ENCODE peak calls at places on chromosomes 7 and 10, in six cellular contexts. T is IMR-90, F is fibroblast of mammary gland, J is hypothalamus, C is NCI-H748 treated with DMSO at 0.1 percent for 48 hours, X is SW480. B is an unnamed sample.

GRCh38 chr10:90779573-90779972 is 78.3 kb downstream of the HTR7 start:
- DNase-seq in F (peak), T (peak), C (no peak), J (no peak), X (no peak), B (no peak)

GRCh38 chr7:50863053-50863452 is 80.4 kb upstream of the GRB10 start:
- DNase-seq in X (no peak), C (no peak), T (no peak), F (no peak), J (no peak), B (no peak)

GRCh38 chr7:51060536-51060935 is 256.1 kb downstream of the COBL start:
- DNase-seq in J (no peak), X (no peak), C (no peak), F (peak), T (no peak), B (no peak)

GRCh38 chr10:14468022-14468421 is 137.3 kb upstream of the FRMD4A start:
- DNase-seq in T (peak), C (no peak), J (no peak), F (peak), X (no peak), B (no peak)

GRCh38 chr7:113071465-113071864 is 15.2 kb downstream of the GPR85 start:
- DNase-seq in J (no peak), C (no peak), X (no peak), F (peak), T (peak), B (no peak)

GRCh38 chr7:7706101-7706511 is 12.3 kb downstream of the RPA3 start:
- DNase-seq in T (no peak), C (no peak), F (no peak), J (no peak), X (no peak), B (no peak)

GRCh38 chr7:151016505-151016904 is 7.8 kb downstream of the ATG9B start:
- DNase-seq in X (no peak), J (no peak), C (no peak), F (no peak), T (no peak), B (no peak)

GRCh38 chr10:70462349-70462984 is 16.1 kb upstream of the PALD1 start:
- DNase-seq in F (no peak), C (no peak), T (no peak), J (peak), X (peak), B (no peak)

GRCh38 chr10:79284158-79284871 is 63.0 kb upstream of the PPIF start:
- DNase-seq in X (no peak), C (no peak), F (no peak), J (no peak), T (no peak), B (no peak)

GRCh38 chr7:105876964-105877601 is 684 bp upstream of the ATXN7L1 start:
- DNase-seq in J (no peak), X (peak), T (peak), F (peak), C (no peak), B (no peak)

GRCh38 chr7:116708861-116709260 is 36.9 kb downstream of the MET start:
- DNase-seq in F (no peak), J (no peak), T (no peak), X (no peak), C (no peak), B (no peak)

GRCh38 chr7:55235115-55235514 is 130.0 kb upstream of the LANCL2 start:
- DNase-seq in F (no peak), T (no peak), J (no peak), C (no peak), X (no peak), B (no peak)

GRCh38 chr10:104300002-104300735 is 31.2 kb downstream of the GSTO2 start:
- DNase-seq in J (no peak), T (peak), C (no peak), F (peak), X (no peak), B (no peak)

GRCh38 chr7:42192072-42192471 is 44.9 kb downstream of the GLI3 start:
- DNase-seq in C (no peak), J (no peak), F (peak), T (no peak), X (no peak), B (no peak)

GRCh38 chr7:152522551-152522950 is 86.7 kb upstream of the KMT2C start:
- DNase-seq in C (no peak), T (no peak), J (no peak), X (no peak), F (peak), B (no peak)

GRCh38 chr10:15661574-15661973 is 58.1 kb downstream of the ITGA8 start:
- DNase-seq in X (no peak), C (no peak), T (no peak), F (peak), J (no peak), B (no peak)

GRCh38 chr7:157676456-157677255 is 339.9 kb downstream of the DNAJB6 start:
- DNase-seq in J (no peak), C (no peak), T (no peak), X (no peak), F (no peak), B (no peak)

GRCh38 chr10:8056891-8057331 is 2.4 kb downstream of the GATA3 start:
- DNase-seq in J (no peak), X (no peak), F (no peak), T (no peak), C (no peak), B (peak)

GRCh38 chr7:39184387-39184786 is 206.7 kb downstream of the POU6F2 start:
- DNase-seq in J (no peak), T (no peak), X (peak), C (no peak), F (no peak), B (no peak)

GRCh38 chr7:136452948-136453347 is 415.5 kb upstream of the CHRM2 start:
- DNase-seq in C (no peak), J (no peak), T (no peak), F (no peak), X (no peak), B (no peak)

GRCh38 chr10:100436255-100436654 is 26.6 kb upstream of the WNT8B start:
- DNase-seq in J (no peak), F (no peak), X (no peak), C (no peak), T (no peak), B (no peak)

GRCh38 chr10:35058134-35058533 is 32.0 kb downstream of the CUL2 start:
- DNase-seq in F (peak), T (peak), J (no peak), C (no peak), X (peak), B (no peak)

GRCh38 chr10:108787932-108788331 is 1135.4 kb downstream of the XPNPEP1 start:
- DNase-seq in T (peak), X (no peak), J (no peak), C (no peak), F (peak), B (no peak)

GRCh38 chr7:46752881-46753366 is 829.0 kb downstream of the TNS3 start:
- DNase-seq in X (no peak), J (no peak), C (no peak), F (peak), T (peak), B (no peak)

GRCh38 chr7:142153400-142153799 is 41.9 kb downstream of the MGAM2 start:
- DNase-seq in X (peak), F (no peak), J (no peak), C (peak), T (no peak), B (no peak)

GRCh38 chr10:117339569-117339968 is 35.7 kb downstream of the PDZD8 start:
- DNase-seq in J (no peak), T (peak), F (peak), C (no peak), X (no peak), B (no peak)

GRCh38 chr7:69732203-69732602 is 133.9 kb downstream of the AUTS2 start:
- DNase-seq in J (no peak), X (peak), C (no peak), F (peak), T (no peak), B (no peak)

GRCh38 chr7:47254081-47255006 is 327.6 kb downstream of the TNS3 start:
- DNase-seq in C (peak), T (peak), J (peak), X (peak), F (peak), B (peak)

GRCh38 chr10:78505657-78506056 is 472.0 kb downstream of the RPS24 start:
- DNase-seq in F (peak), J (no peak), X (no peak), T (peak), C (no peak), B (no peak)

GRCh38 chr7:151241755-151242096 is 6.8 kb downstream of the SMARCD3 start:
- DNase-seq in T (no peak), F (no peak), X (no peak), J (no peak), C (no peak), B (no peak)

GRCh38 chr7:36305226-36305625 is 84.4 kb upstream of the ANLN start:
- DNase-seq in J (no peak), C (no peak), F (no peak), X (no peak), T (no peak), B (no peak)

GRCh38 chr10:119355930-119356329 is 148.6 kb downstream of the GRK5 start:
- DNase-seq in X (no peak), T (no peak), C (no peak), F (peak), J (no peak), B (no peak)

GRCh38 chr10:111137012-111137411 is 60.2 kb downstream of the ADRA2A start:
- DNase-seq in C (peak), T (no peak), F (no peak), J (no peak), X (no peak), B (no peak)

GRCh38 chr7:81684513-81685262 is 85.2 kb downstream of the HGF start:
- DNase-seq in T (peak), J (peak), C (peak), F (peak), X (peak), B (no peak)

GRCh38 chr10:97961979-97962378 is 68.4 kb downstream of the CRTAC1 start:
- DNase-seq in C (no peak), J (no peak), T (no peak), X (no peak), F (no peak), B (no peak)

GRCh38 chr10:17232276-17232987 is 4.4 kb downstream of the VIM start:
- DNase-seq in F (peak), C (no peak), X (no peak), T (peak), J (no peak), B (no peak)

GRCh38 chr10:61195219-61195618 is 251.2 kb upstream of the RHOBTB1 start:
- DNase-seq in X (no peak), T (no peak), C (peak), J (no peak), F (no peak), B (no peak)

GRCh38 chr10:23892296-23892695 is 316.6 kb upstream of the KIAA1217 start:
- DNase-seq in T (no peak), F (no peak), J (no peak), X (peak), C (no peak), B (no peak)

GRCh38 chr7:71615017-71615416 is 483.1 kb downstream of the GALNT17 start:
- DNase-seq in C (no peak), T (no peak), X (no peak), F (no peak), J (no peak), B (no peak)

B was measured in activated CD4-positive, alpha-beta T cell treated with anti-CD3 and anti-CD28 coated beads, Interleukin-2, amount 10 ng/mL, durations not matched to agents 7 days and 5 days.